ENCODE peak calls at places on chromosome 19, in nine cellular contexts. N, S, F, X, V, E, Z, H and Q are unnamed samples.

GRCh38 chr19:30376272-30376671 is 4.1 kb downstream of the ZNF536 start:
- DNase-seq in S (no peak), N (no peak), V (no peak), X (no peak), H (no peak), F (no peak), Z (no peak), E (no peak), Q (no peak)

GRCh38 chr19:54707932-54708331 is 16.3 kb upstream of the KIR3DL3 start:
- DNase-seq in H (no peak), N (no peak), V (no peak), S (no peak), E (no peak), Z (peak), F (no peak), X (no peak), Q (no peak)

GRCh38 chr19:44554641-44555246 is 25.3 kb upstream of the CEACAM20 start:
- DNase-seq in Z (no peak), N (no peak), H (no peak), S (no peak), F (no peak), V (no peak), E (no peak), X (no peak), Q (no peak)

GRCh38 chr19:39199025-39199424 is 2.3 kb downstream of the NCCRP1 start:
- DNase-seq in H (peak), F (peak), E (peak), X (peak), N (peak), V (no peak), S (no peak), Z (no peak), Q (no peak)

GRCh38 chr19:10871711-10872550 is 578 bp downstream of the CARM1 start:
- DNase-seq in S (no peak), V (no peak), F (peak), E (no peak), X (no peak), H (no peak), N (peak), Z (peak), Q (no peak)

GRCh38 chr19:32864318-32865007 is 5.1 kb downstream of the SLC7A9 start:
- DNase-seq in V (no peak), E (no peak), Z (no peak), F (no peak), H (no peak), S (no peak), N (no peak), X (no peak), Q (no peak)

GRCh38 chr19:46471116-46471733 is at the start of gene PNMA8A:
- DNase-seq in N (no peak), E (peak), V (no peak), H (peak), X (peak), F (peak), S (no peak), Z (no peak), Q (no peak)

GRCh38 chr19:49939721-49940481 is 10.6 kb upstream of the NUP62 start:
- DNase-seq in H (no peak), S (no peak), F (no peak), N (no peak), Z (no peak), X (no peak), V (no peak), E (no peak), Q (no peak)

GRCh38 chr19:41319500-41320184 is 9.7 kb downstream of the CCDC97 start:
- DNase-seq in H (peak), V (no peak), X (no peak), Z (no peak), S (no peak), F (no peak), N (no peak), E (no peak), Q (no peak)

GRCh38 chr19:20028611-20029010 is 10.7 kb downstream of the ZNF682 start:
- DNase-seq in Z (no peak), E (no peak), S (no peak), N (no peak), X (no peak), H (no peak), V (no peak), F (no peak), Q (no peak)